ENCODE peak calls at places on chromosomes 7 and 10, in ten cellular contexts. F, Y, E, D, K, W, A, S, N and V are unnamed samples.

GRCh38 chr7:131026297-131027003 is 292.4 kb upstream of the KLF14 start:
- DNase-seq in F (no peak), Y (no peak), E (no peak), D (no peak), K (no peak), W (no peak), A (no peak), S (no peak), N (peak; percentile 77), V (no peak)

GRCh38 chr7:121329460-121330052 is 756 bp downstream of the WNT16 start:
- DNase-seq in F (no peak), Y (peak; percentile 40), E (no peak), D (no peak), K (peak; percentile 35), W (no peak), A (no peak), S (no peak), N (no peak), V (peak; percentile 87)

GRCh38 chr7:50632561-50633413 is 67.6 kb upstream of the DDC start:
- DNase-seq in F (no peak), Y (peak; percentile 48), E (peak; percentile 7), D (no peak), K (peak; percentile 63), W (peak; percentile 59), A (peak; percentile 64), S (no peak), N (peak; percentile 50), V (no peak)

GRCh38 chr7:149869867-149870266 is 3.9 kb upstream of the ATP6V0E2 start:
- DNase-seq in F (no peak), Y (no peak), E (peak; percentile 4), D (no peak), K (no peak), W (peak; percentile 2), A (peak; percentile 15), S (no peak), N (no peak), V (no peak)

GRCh38 chr10:93071674-93072224 is 1.9 kb upstream of the CYP26A1 start:
- DNase-seq in F (no peak), Y (peak; percentile 43), E (no peak), D (no peak), K (no peak), W (no peak), A (peak; percentile 95), S (no peak), N (no peak), V (no peak)

GRCh38 chr10:75611972-75612331 is 180.5 kb downstream of the LRMDA start:
- DNase-seq in F (no peak), Y (no peak), E (no peak), D (no peak), K (no peak), W (no peak), A (no peak), S (no peak), N (no peak), V (no peak)

GRCh38 chr7:111329367-111330234 is 232.7 kb downstream of the IMMP2L start:
- DNase-seq in F (no peak), Y (peak; percentile 12), E (no peak), D (no peak), K (no peak), W (no peak), A (no peak), S (no peak), N (peak; percentile 33), V (no peak)

GRCh38 chr7:77716804-77717203 is 20.5 kb downstream of the RSBN1L start:
- DNase-seq in F (no peak), Y (no peak), E (no peak), D (no peak), K (no peak), W (no peak), A (no peak), S (no peak), N (no peak), V (no peak)

GRCh38 chr7:128108641-128109423 is 77.6 kb upstream of the LRRC4 start:
- DNase-seq in F (no peak), Y (no peak), E (no peak), D (no peak), K (no peak), W (no peak), A (peak; percentile 41), S (no peak), N (no peak), V (peak; percentile 80)

GRCh38 chr7:156639426-156640256 is 933 bp upstream of the RNF32 start:
- DNase-seq in F (no peak), Y (no peak), E (no peak), D (no peak), K (peak; percentile 16), W (peak; percentile 35), A (no peak), S (no peak), N (no peak), V (no peak)
- H3K27ac ChIP-seq in F (no peak overlapping the region), Y (peak overlapping the region; percentile 95), E (no peak overlapping the region), D (peak overlapping the region; percentile 39), K (peak overlapping the region; percentile 79), W (peak overlapping the region; percentile 8), A (peak overlapping the region; percentile 43), S (peak overlapping the region; percentile 85), N (peak overlapping the region; percentile 3), V (peak overlapping the region; percentile 82)

GRCh38 chr7:139777304-139777890 is 401 bp downstream of the HIPK2 start:
- DNase-seq in F (peak; percentile 41), Y (no peak), E (peak; percentile 45), D (no peak), K (peak; percentile 47), W (peak; percentile 43), A (peak; percentile 59), S (no peak), N (no peak), V (peak; percentile 90)
- TF ChIP-seq POLR2A in F (no peak), Y (no peak), E (no peak), D (no peak), K (no peak), W (no peak), A (no peak), S (no peak), N (peak; percentile 15), V (no peak)

GRCh38 chr7:883029-884021 is 7.0 kb downstream of the GET4 start:
- DNase-seq in F (no peak), Y (no peak), E (no peak), D (no peak), K (peak; percentile 42), W (peak; percentile 45), A (peak; percentile 65), S (no peak), N (no peak), V (peak; percentile 68)

GRCh38 chr7:884191-885003 is 8.0 kb downstream of the GET4 start:
- DNase-seq in F (no peak), Y (no peak), E (no peak), D (no peak), K (peak; percentile 73), W (no peak), A (peak; percentile 57), S (no peak), N (no peak), V (peak; percentile 72)

GRCh38 chr7:880450-880849 is 4.1 kb downstream of the GET4 start:
- DNase-seq in F (no peak), Y (no peak), E (no peak), D (no peak), K (no peak), W (no peak), A (peak; percentile 49), S (no peak), N (no peak), V (peak; percentile 69)

GRCh38 chr7:881441-882234 is 5.3 kb downstream of the GET4 start:
- DNase-seq in F (no peak), Y (no peak), E (no peak), D (no peak), K (no peak), W (no peak), A (no peak), S (no peak), N (no peak), V (peak; percentile 14)

GRCh38 chr7:882336-883028 is 6.1 kb downstream of the GET4 start:
- DNase-seq in F (no peak), Y (no peak), E (no peak), D (no peak), K (peak; percentile 42), W (no peak), A (peak; percentile 62), S (no peak), N (no peak), V (peak; percentile 68)
- H3K4me1 ChIP-seq in F (no peaks in the 10 kb centered on the region), Y (peaks cover 10% of the 10 kb centered on the region), E (peaks cover 86% of the 10 kb centered on the region), D (peaks cover 68% of the 10 kb centered on the region), K (peaks cover 81% of the 10 kb centered on the region), W (peaks cover 21% of the 10 kb centered on the region), A (peaks cover 5% of the 10 kb centered on the region), S (peaks cover 17% of the 10 kb centered on the region), N (peaks cover 4% of the 10 kb centered on the region), V (peaks cover 27% of the 10 kb centered on the region)

GRCh38 chr10:124415210-124415609 is 3.5 kb downstream of the OAT start:
- DNase-seq in F (no peak), Y (no peak), E (no peak), D (no peak), K (no peak), W (no peak), A (no peak), S (no peak), N (no peak), V (no peak)
- H3K27ac ChIP-seq in F (no peak overlapping the region), Y (no peak overlapping the region), E (no peak overlapping the region), D (peak overlapping the region; percentile 29), K (no peak overlapping the region), W (no peak overlapping the region), A (no peak overlapping the region), S (no peak overlapping the region), N (no peak overlapping the region), V (no peak overlapping the region)

GRCh38 chr10:124917168-124917938 is 24.6 kb upstream of the ZRANB1 start:
- DNase-seq in F (peak; percentile 54), Y (peak; percentile 44), E (peak; percentile 47), D (no peak), K (peak; percentile 52), W (peak; percentile 65), A (peak; percentile 60), S (no peak), N (peak; percentile 33), V (peak; percentile 91)
- TF ChIP-seq POLR2A in F (peak; percentile 36), Y (no peak), E (peak; percentile 24), D (no peak), K (peak; percentile 58), W (no peak), A (no peak), S (peak; percentile 39), N (no peak), V (no peak)

DNA sequence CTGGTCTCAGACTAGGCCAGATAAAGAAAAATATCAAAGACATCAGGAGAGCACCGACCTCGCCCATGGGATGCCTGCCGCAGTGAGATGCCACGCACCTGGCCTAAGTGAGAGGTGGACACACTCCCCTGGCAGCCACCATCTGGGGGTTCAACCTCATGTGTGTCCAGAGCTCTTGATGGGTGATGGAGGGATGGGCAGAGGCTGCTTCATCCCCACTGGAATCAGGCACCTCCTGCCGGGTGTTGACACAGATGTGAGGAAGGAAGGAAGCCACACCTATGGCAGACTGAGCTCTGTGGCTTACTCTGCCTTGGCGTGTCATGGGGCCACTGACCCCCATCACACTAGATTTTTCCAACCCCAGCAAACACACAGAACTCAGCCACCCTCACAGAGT is 11.4 kb downstream of the ZNF488 start:
- DNase-seq in F (peak; percentile 8), Y (no peak), E (no peak), D (peak; percentile 66), K (no peak), W (peak; percentile 3), A (peak; percentile 23), S (no peak), N (no peak), V (peak; percentile 63)
- H3K4me1 ChIP-seq in F (no peaks in the 10 kb centered on the region), Y (no peaks in the 10 kb centered on the region), E (no peaks in the 10 kb centered on the region), D (no peaks in the 10 kb centered on the region), K (peaks cover 8% of the 10 kb centered on the region), W (no peaks in the 10 kb centered on the region), A (no peaks in the 10 kb centered on the region), S (no peaks in the 10 kb centered on the region), N (peaks cover 4% of the 10 kb centered on the region), V (no peaks in the 10 kb centered on the region)

GRCh38 chr7:44322631-44323363 is 2.6 kb downstream of the CAMK2B start:
- DNase-seq in F (no peak), Y (no peak), E (peak; percentile 81), D (no peak), K (peak; percentile 43), W (no peak), A (peak; percentile 96), S (no peak), N (no peak), V (no peak)
- H3K27ac ChIP-seq in F (no peak overlapping the region), Y (no peak overlapping the region), E (peak overlapping the region; percentile 67), D (no peak overlapping the region), K (no peak overlapping the region), W (no peak overlapping the region), A (no peak overlapping the region), S (no peak overlapping the region), N (no peak overlapping the region), V (no peak overlapping the region)